ENCODE peak calls at places on chromosomes 11 and 22, in seven cellular contexts. A is upper lobe of right lung, X is prostate gland, L is aorta, Y is psoas muscle, I is pancreas, W is SK-N-SH. O is an unnamed sample.

GRCh38 chr11:45665206-45665932 is at the start of gene CHST1:
- DNase-seq in A (peak; percentile 76), Y (peak; percentile 73), I (peak; percentile 63), L (peak; percentile 74), X (peak; percentile 21), W (peak; percentile 90), O (peak; percentile 67)

GRCh38 chr11:19642185-19642591 is 70.4 kb upstream of the NAV2 start:
- DNase-seq in X (peak; percentile 16), L (no peak), W (no peak), A (no peak), I (no peak), Y (peak; percentile 44), O (no peak)

GRCh38 chr11:131934006-131934405 is 563.6 kb downstream of the NTM start:
- DNase-seq in L (no peak), Y (no peak), W (no peak), I (no peak), A (no peak), X (no peak), O (no peak)

GRCh38 chr11:36454551-36454950 is 55.5 kb downstream of the TRAF6 start:
- DNase-seq in X (no peak), Y (no peak), L (no peak), I (no peak), A (no peak), W (no peak), O (no peak)

GRCh38 chr11:33544593-33545373 is 155.8 kb downstream of the C11orf91 start:
- DNase-seq in L (no peak), I (no peak), Y (no peak), X (no peak), A (no peak), W (no peak), O (no peak)

GRCh38 chr22:37817705-37818311 is 5.4 kb upstream of the GALR3 start:
- DNase-seq in A (peak; percentile 89), X (peak; percentile 65), W (peak; percentile 98), L (peak; percentile 86), I (peak; percentile 92), Y (peak; percentile 86), O (peak; percentile 81)

GRCh38 chr11:87849216-87849615 is 326.0 kb downstream of the RAB38 start:
- DNase-seq in Y (no peak), X (no peak), L (no peak), A (no peak), I (no peak), W (no peak), O (no peak)

GRCh38 chr11:74809820-74810219 is 61.2 kb downstream of the RNF169 start:
- DNase-seq in I (no peak), W (no peak), Y (no peak), A (no peak), X (no peak), L (no peak), O (no peak)

GRCh38 chr11:111736191-111736590 is 30.0 kb downstream of the PPP2R1B start:
- DNase-seq in A (no peak), X (no peak), Y (peak; percentile 37), I (peak; percentile 33), W (no peak), L (no peak), O (no peak)

GRCh38 chr11:134445601-134446325 is 33.7 kb upstream of the B3GAT1 start:
- DNase-seq in Y (no peak), W (peak; percentile 71), I (no peak), X (no peak), L (no peak), A (peak; percentile 11), O (no peak)

GRCh38 chr11:8342821-8343681 is 79.4 kb upstream of the LMO1 start:
- DNase-seq in Y (no peak), A (no peak), L (peak; percentile 17), X (no peak), W (peak; percentile 69), I (no peak), O (no peak)

GRCh38 chr11:122634507-122634906 is 21.0 kb upstream of the UBASH3B start:
- DNase-seq in I (no peak), W (no peak), X (no peak), Y (peak; percentile 27), L (no peak), A (no peak), O (no peak)

GRCh38 chr11:13465909-13466371 is 2.9 kb upstream of the BTBD10 start:
- DNase-seq in A (no peak), L (no peak), Y (no peak), W (peak; percentile 58), I (no peak), X (no peak), O (no peak)

GRCh38 chr11:125457814-125458343 is 38.2 kb downstream of the FEZ1 start:
- DNase-seq in Y (peak; percentile 55), A (no peak), L (peak; percentile 89), W (no peak), I (no peak), X (no peak), O (no peak)

GRCh38 chr22:38353701-38354100 is 36.5 kb upstream of the CSNK1E start:
- DNase-seq in I (no peak), X (no peak), A (no peak), W (no peak), L (no peak), Y (no peak), O (no peak)

GRCh38 chr11:83292709-83293435 is 6.7 kb upstream of the CCDC90B start:
- DNase-seq in X (peak; percentile 41), Y (no peak), L (no peak), W (peak; percentile 40), I (no peak), A (no peak), O (peak; percentile 38)

GRCh38 chr11:46120711-46121327 is 435 bp downstream of the PHF21A start:
- DNase-seq in W (peak; percentile 73), A (no peak), X (no peak), I (no peak), L (peak; percentile 72), Y (peak; percentile 51), O (peak; percentile 57)

GRCh38 chr11:128549256-128549944 is 38.0 kb downstream of the ETS1 start:
- DNase-seq in A (no peak), X (no peak), L (peak; percentile 60), W (no peak), Y (peak; percentile 73), I (peak; percentile 30), O (no peak)

GRCh38 chr11:46202149-46202548 is 75.3 kb upstream of the CREB3L1 start:
- DNase-seq in X (no peak), L (no peak), I (no peak), W (no peak), Y (no peak), A (no peak), O (no peak)

GRCh38 chr22:23908561-23909205 is 14.5 kb downstream of the MIF start:
- DNase-seq in X (no peak), L (no peak), I (no peak), Y (no peak), W (no peak), A (no peak), O (no peak)

GRCh38 chr11:85694385-85694980 is 8.5 kb upstream of the CCDC89 start:
- DNase-seq in I (no peak), L (no peak), W (peak; percentile 31), X (no peak), A (no peak), Y (no peak), O (no peak)

GRCh38 chr22:43542681-43543521 is 131.1 kb downstream of the MPPED1 start:
- DNase-seq in X (no peak), L (no peak), W (no peak), A (no peak), I (no peak), Y (no peak), O (no peak)

GRCh38 chr11:34233215-34233614 is 124.6 kb downstream of the ABTB2 start:
- DNase-seq in Y (no peak), X (no peak), W (no peak), L (no peak), A (no peak), I (no peak), O (no peak)

GRCh38 chr11:123798079-123798478 is 8.1 kb downstream of the OR6M1 start:
- DNase-seq in X (no peak), Y (no peak), A (no peak), L (no peak), W (no peak), I (no peak), O (no peak)

GRCh38 chr11:112016765-112017356 is 8.3 kb upstream of the DLAT start:
- DNase-seq in Y (no peak), I (no peak), W (no peak), L (no peak), X (no peak), A (no peak), O (no peak)

GRCh38 chr11:12432507-12432906 is 55.1 kb downstream of the PARVA start:
- DNase-seq in L (no peak), X (no peak), W (no peak), Y (no peak), A (no peak), I (no peak), O (no peak)

GRCh38 chr11:12433571-12434061 is 56.2 kb downstream of the PARVA start:
- DNase-seq in I (no peak), X (no peak), W (peak; percentile 39), A (no peak), Y (no peak), L (peak; percentile 66), O (no peak)

GRCh38 chr11:12430912-12431311 is 53.5 kb downstream of the PARVA start:
- DNase-seq in I (peak; percentile 62), Y (peak; percentile 59), W (no peak), A (no peak), L (peak; percentile 85), X (peak; percentile 69), O (no peak)

GRCh38 chr11:12429155-12429554 is 51.8 kb downstream of the PARVA start:
- DNase-seq in L (no peak), Y (no peak), I (no peak), W (no peak), X (no peak), A (no peak), O (no peak)

GRCh38 chr11:12430351-12430750 is 53.0 kb downstream of the PARVA start:
- DNase-seq in W (no peak), I (no peak), Y (no peak), L (no peak), X (no peak), A (no peak), O (no peak)
- H3K4me3 ChIP-seq in W (no peak overlapping the region), I (no peak overlapping the region), Y (no peak overlapping the region), L (no peak overlapping the region), X (no peak overlapping the region), A (no peak overlapping the region), O (no peak overlapping the region)

DNA sequence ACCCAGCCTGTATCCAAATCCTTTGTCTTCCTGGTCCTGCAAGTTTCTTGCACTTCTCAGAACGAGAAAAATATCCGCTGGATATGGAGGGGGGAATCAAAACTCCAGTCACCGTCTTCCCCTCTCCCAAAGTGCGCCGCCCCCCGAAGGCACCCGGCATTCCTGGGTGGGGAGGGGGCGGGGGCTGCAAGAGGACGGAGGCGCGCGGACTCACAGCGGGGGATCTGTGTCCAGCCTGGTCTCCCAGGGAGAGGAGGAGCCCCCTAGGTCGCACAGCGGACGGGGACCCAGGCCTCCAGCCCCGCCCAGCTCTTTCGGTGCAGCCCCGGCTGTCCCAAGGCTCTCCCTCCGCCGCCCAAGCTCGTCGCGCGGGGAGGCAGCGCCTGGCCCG is 2.1 kb upstream of the WNT11 start:
- DNase-seq in W (no peak), I (peak; percentile 53), L (no peak), X (no peak), A (no peak), Y (no peak), O (no peak)
- H3K27ac ChIP-seq in W (no peak overlapping the region), I (peak overlapping the region; percentile 66), L (no peak overlapping the region), X (no peak overlapping the region), A (no peak overlapping the region), Y (peak overlapping the region; percentile 84), O (no peak overlapping the region)

GRCh38 chr22:48256776-48257689 is 1494.6 kb downstream of the TBC1D22A start:
- DNase-seq in I (no peak), Y (no peak), L (no peak), A (no peak), W (no peak), X (no peak), O (no peak)
- H3K9me3 ChIP-seq in I (no peaks in the 10 kb centered on the region), Y (no peaks in the 10 kb centered on the region), L (no peaks in the 10 kb centered on the region), A (no peaks in the 10 kb centered on the region), W (no peaks in the 10 kb centered on the region), X (no peaks in the 10 kb centered on the region), O (no peaks in the 10 kb centered on the region)

GRCh38 chr22:32745251-32745995 is 56.1 kb upstream of the TIMP3 start:
- DNase-seq in A (no peak), W (peak; percentile 78), I (no peak), L (no peak), X (peak; percentile 30), Y (peak; percentile 74), O (peak; percentile 38)
- H3K4me3 ChIP-seq in A (no peak overlapping the region), W (no peak overlapping the region), I (no peak overlapping the region), L (no peak overlapping the region), X (no peak overlapping the region), Y (no peak overlapping the region), O (no peak overlapping the region)